ENCODE peak calls at places on chromosomes 12 and 14, in six cellular contexts. I, R, V, U, L and D are unnamed samples.

GRCh38 chr14:72535485-72535884 is 358.4 kb downstream of the DPF3 start:
- DNase-seq in I (no peak), R (no peak), V (no peak), U (no peak), L (no peak), D (no peak)

GRCh38 chr12:118052324-118053070 is 8.5 kb downstream of the WSB2 start:
- DNase-seq in I (peak; percentile 98), R (peak; percentile 89), V (peak; percentile 88), U (peak; percentile 86), L (no peak), D (peak; percentile 91)

GRCh38 chr12:108914031-108914630 is 34.2 kb downstream of the DAO start:
- DNase-seq in I (peak; percentile 6), R (no peak), V (peak; percentile 52), U (no peak), L (no peak), D (peak; percentile 60)

GRCh38 chr14:28756896-28757570 is 9.6 kb upstream of the FOXG1 start:
- DNase-seq in I (peak; percentile 56), R (no peak), V (no peak), U (no peak), L (no peak), D (no peak)

GRCh38 chr12:19847294-19848059 is 408.2 kb downstream of the AEBP2 start:
- DNase-seq in I (peak; percentile 93), R (no peak), V (no peak), U (no peak), L (no peak), D (no peak)

GRCh38 chr14:104561124-104561531 is 18.4 kb upstream of the C14orf180 start:
- DNase-seq in I (no peak), R (no peak), V (peak; percentile 82), U (no peak), L (no peak), D (no peak)

GRCh38 chr12:57216014-57216891 is at the start of gene NXPH4:
- DNase-seq in I (no peak), R (peak; percentile 47), V (peak; percentile 18), U (peak; percentile 54), L (no peak), D (no peak)

GRCh38 chr14:100025111-100025510 is 40.1 kb upstream of the EVL start:
- DNase-seq in I (peak; percentile 26), R (peak; percentile 23), V (no peak), U (peak; percentile 17), L (peak; percentile 79), D (no peak)

GRCh38 chr12:98352218-98352811 is 163.1 kb upstream of the TMPO start:
- DNase-seq in I (peak; percentile 99), R (no peak), V (no peak), U (no peak), L (no peak), D (no peak)

GRCh38 chr12:26488339-26488738 is 293.0 kb downstream of the SSPN start:
- DNase-seq in I (no peak), R (no peak), V (no peak), U (no peak), L (no peak), D (no peak)

GRCh38 chr14:35401853-35402252 is 2.7 kb downstream of the NFKBIA start:
- DNase-seq in I (no peak), R (no peak), V (peak; percentile 30), U (no peak), L (no peak), D (no peak)

GRCh38 chr12:22409071-22409951 is 74.8 kb upstream of the ST8SIA1 start:
- DNase-seq in I (no peak), R (no peak), V (peak; percentile 35), U (no peak), L (no peak), D (no peak)

GRCh38 chr14:20631023-20631820 is 10.3 kb downstream of the OR6S1 start:
- DNase-seq in I (peak; percentile 53), R (peak; percentile 59), V (peak; percentile 50), U (peak; percentile 37), L (peak; percentile 24), D (no peak)

GRCh38 chr12:5078423-5078822 is 34.7 kb downstream of the KCNA5 start:
- DNase-seq in I (peak; percentile 29), R (no peak), V (peak; percentile 93), U (no peak), L (no peak), D (peak; percentile 72)

GRCh38 chr12:81727387-81727786 is 31.8 kb downstream of the PPFIA2 start:
- DNase-seq in I (no peak), R (no peak), V (no peak), U (no peak), L (no peak), D (no peak)

GRCh38 chr14:58923751-58924405 is 264.6 kb upstream of the DAAM1 start:
- DNase-seq in I (peak; percentile 16), R (no peak), V (no peak), U (no peak), L (no peak), D (no peak)

GRCh38 chr14:51092965-51093364 is 1.9 kb downstream of the TRIM9 start:
- DNase-seq in I (no peak), R (no peak), V (no peak), U (no peak), L (no peak), D (no peak)
- H3K4me1 ChIP-seq in I (peaks cover 3% of the 10 kb centered on the region), R (peaks cover 16% of the 10 kb centered on the region), V (peaks cover 16% of the 10 kb centered on the region), U (no peaks in the 10 kb centered on the region), L (peaks cover 56% of the 10 kb centered on the region), D (no peaks in the 10 kb centered on the region)

DNA sequence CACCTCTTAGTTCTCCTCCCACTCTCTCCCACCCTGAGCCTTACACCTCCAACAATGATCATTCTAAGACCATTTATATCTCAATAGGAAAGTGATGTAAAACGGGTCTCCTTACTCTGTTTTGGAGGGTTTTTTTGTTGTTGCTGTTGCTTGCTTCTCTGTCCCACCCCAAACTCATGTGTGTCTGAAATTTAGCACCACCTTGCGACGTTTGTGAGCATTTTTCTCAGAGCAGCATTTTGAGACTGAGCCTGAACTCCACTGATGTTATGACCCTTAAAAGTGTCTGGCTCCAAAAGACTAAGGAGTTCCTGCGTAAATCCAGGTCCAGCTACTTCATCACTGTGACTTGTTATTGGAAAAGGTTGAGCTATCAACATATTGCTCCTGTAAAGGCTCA is 155.0 kb downstream of the DAD1 start:
- DNase-seq in I (no peak), R (no peak), V (no peak), U (no peak), L (no peak), D (no peak)
- TF ChIP-seq CTCF in I (no peak), R (no peak), V (no peak), U (no peak), L (no peak), D (no peak)

DNA sequence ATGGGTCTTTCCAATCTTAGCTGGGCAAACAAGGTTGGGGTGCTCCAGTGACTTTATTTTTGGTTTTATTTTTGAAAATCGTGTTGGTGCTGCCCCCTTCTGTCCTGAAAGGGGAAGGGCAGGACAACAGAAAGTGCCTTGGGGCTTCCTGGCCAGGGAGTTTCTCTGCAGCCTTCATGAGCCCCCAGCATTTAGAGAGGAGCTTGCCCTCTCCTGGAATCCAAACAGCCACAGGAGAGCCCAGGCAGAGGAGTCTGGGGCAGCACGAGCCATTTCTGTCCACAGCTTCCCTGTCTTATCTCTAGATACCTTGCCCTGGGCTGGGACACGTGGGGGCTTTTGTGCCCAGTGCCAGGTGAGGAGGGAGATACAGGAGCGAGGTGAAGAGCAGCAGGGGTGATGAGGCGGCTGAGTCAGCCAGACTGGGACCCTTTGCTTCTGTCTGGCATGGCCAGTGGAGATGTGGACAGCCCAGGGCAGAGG is 4.4 kb upstream of the C1RL start:
- DNase-seq in I (no peak), R (no peak), V (peak; percentile 35), U (peak; percentile 28), L (peak; percentile 54), D (no peak)
- H3K4me3 ChIP-seq in I (no peak overlapping the region), R (no peak overlapping the region), V (no peak overlapping the region), U (no peak overlapping the region), L (no peak overlapping the region), D (no peak overlapping the region)

DNA sequence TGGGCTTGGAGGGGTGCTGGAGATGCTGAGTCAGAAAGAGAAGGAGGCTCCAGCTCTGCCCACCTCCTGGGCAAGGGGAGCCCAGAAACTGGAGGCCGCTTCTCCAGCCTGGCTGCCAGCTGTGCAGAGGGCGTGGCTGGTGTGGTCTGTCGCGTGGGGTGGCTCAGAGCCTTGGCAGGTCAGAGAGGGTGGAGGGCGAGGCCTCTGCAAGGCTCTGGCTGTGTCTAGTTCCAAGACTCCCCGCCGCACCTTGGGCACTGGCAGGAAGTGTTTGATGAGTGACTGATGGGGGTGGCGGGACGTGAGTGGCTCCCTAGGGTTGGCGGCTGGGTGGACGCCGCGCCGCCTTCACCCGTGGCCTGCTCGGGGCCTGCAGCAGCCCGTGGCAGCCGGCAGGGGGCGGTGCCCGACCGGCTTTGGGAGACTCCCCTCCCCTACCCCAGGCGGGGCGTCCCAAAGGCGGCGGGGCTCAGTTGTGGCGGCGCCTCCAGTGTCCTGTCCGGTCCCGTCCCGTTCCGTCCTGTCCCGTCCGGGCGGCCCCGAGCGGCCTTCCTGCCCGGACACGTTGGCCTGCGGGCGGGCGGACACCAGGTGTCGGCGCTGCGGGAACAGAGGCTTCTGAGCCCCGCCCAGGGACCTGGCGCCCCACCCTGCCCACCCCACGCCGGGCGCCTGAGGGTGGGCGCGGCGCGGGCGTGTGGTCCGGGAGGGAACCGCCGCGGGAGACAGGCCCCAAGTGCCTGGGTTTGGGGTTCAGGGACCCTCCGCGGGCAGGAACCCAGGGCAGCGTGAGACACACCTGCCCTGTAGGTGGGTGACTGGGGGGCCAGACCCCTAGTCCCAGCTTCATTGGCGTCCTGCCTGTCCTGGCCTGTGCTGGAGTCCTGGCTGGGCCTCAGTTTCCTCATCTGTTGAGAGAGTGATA is 39.7 kb downstream of the KRT80 start:
- DNase-seq in I (peak; percentile 47), R (peak; percentile 77), V (peak; percentile 83), U (peak; percentile 77), L (no peak), D (peak; percentile 79)
- H3K4me1 ChIP-seq in I (peaks cover 27% of the 10 kb centered on the region), R (peaks cover 18% of the 10 kb centered on the region), V (peaks cover 60% of the 10 kb centered on the region), U (peaks cover 35% of the 10 kb centered on the region), L (no peaks in the 10 kb centered on the region), D (peaks cover 53% of the 10 kb centered on the region)

DNA sequence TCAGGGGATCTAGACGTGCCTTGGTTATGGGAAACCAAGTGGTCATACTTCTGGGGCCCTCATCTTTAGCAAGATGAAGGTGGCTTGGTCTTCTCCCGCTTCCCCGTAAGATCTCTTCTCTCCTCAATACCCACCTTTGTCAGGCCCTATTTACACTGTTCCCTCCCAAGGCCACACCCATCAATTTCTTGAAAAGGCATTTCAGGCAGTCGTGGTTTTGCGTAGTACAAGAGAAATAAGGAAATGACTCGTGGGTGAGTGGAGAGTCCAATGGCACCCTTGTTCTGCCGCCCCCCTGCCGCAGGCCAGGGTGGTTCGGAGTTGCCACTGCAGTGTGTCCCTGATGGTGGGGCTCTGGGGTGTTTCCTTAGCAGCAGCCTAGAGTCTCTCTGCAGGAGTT is 9.9 kb upstream of the GPRC5A start:
- DNase-seq in I (peak; percentile 61), R (peak; percentile 71), V (no peak), U (peak; percentile 62), L (no peak), D (no peak)
- TF ChIP-seq CTCF in I (no peak), R (no peak), V (no peak), U (no peak), L (no peak), D (no peak)

DNA sequence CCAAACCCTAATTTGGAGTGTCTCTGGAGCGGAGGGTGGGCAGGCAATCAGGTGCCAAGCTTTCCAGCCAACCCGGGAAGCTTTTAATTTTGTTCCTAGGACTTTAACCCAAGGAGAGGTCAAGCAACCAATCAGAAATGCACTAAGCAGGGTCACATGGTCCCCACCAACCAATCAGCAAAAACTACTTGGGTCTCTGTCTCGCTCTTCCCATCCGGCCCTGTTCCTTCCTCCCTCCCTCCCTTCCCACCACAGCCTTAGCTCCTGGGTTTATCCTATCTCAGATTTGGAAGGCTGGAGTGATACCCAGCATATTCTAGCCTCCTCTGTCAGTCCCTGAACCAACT is 7.3 kb downstream of the HOXC5 start:
- DNase-seq in I (no peak), R (no peak), V (no peak), U (no peak), L (no peak), D (no peak)
- H3K4me3 ChIP-seq in I (no peak overlapping the region), R (no peak overlapping the region), V (no peak overlapping the region), U (no peak overlapping the region), L (no peak overlapping the region), D (no peak overlapping the region)

GRCh38 chr12:29155079-29155478 is 6.0 kb downstream of the FAR2 start:
- DNase-seq in I (no peak), R (no peak), V (no peak), U (no peak), L (peak; percentile 37), D (no peak)
- H3K4me1 ChIP-seq in I (no peaks in the 10 kb centered on the region), R (peaks cover 3% of the 10 kb centered on the region), V (no peaks in the 10 kb centered on the region), U (peaks cover 13% of the 10 kb centered on the region), L (peaks cover 38% of the 10 kb centered on the region), D (no peaks in the 10 kb centered on the region)